ENCODE peak calls at places on chromosomes 3 and 15, in six cellular contexts. W is GM12878; P is CD4-positive, alpha-beta T cell; H is GM23248; N is tibial nerve; F is tibial artery. S is an unnamed sample.
A peak's percentile ranks its signal among the peaks of the same experiment; 100 is the strongest.

GRCh38 chr3:5006755-5007202 is 27.5 kb downstream of the BHLHE40 start:
- DNase-seq in N (no peak), H (no peak), P (no peak), W (peak; percentile 95), F (no peak), S (no peak)

GRCh38 chr3:42839616-42840015 is 30.4 kb downstream of the ACKR2 start:
- DNase-seq in F (no peak), N (peak; percentile 82), W (peak; percentile 45), P (peak; percentile 7), H (peak; percentile 84), S (peak; percentile 11)

GRCh38 chr3:23389089-23389488 is 186.0 kb downstream of the UBE2E2 start:
- DNase-seq in N (no peak), P (no peak), H (no peak), W (no peak), F (no peak), S (no peak)

GRCh38 chr3:11915621-11916417 is 69.1 kb upstream of the TAMM41 start:
- DNase-seq in P (no peak), F (no peak), N (no peak), H (no peak), W (no peak), S (no peak)

GRCh38 chr15:64921711-64922110 is 10.0 kb downstream of the ANKDD1A start:
- DNase-seq in F (no peak), P (no peak), H (no peak), N (no peak), W (no peak), S (no peak)

GRCh38 chr3:13501958-13502790 is 22.1 kb downstream of the HDAC11 start:
- DNase-seq in W (no peak), P (no peak), H (no peak), N (no peak), F (peak; percentile 54), S (no peak)

GRCh38 chr3:195548496-195548895 is 5.4 kb upstream of the PPP1R2 start:
- DNase-seq in P (no peak), H (no peak), W (no peak), N (no peak), F (no peak), S (no peak)

GRCh38 chr3:188956839-188957489 is 214.8 kb upstream of the TPRG1 start:
- DNase-seq in H (peak; percentile 82), F (no peak), W (no peak), N (peak; percentile 63), P (no peak), S (no peak)

GRCh38 chr15:70516408-70517193 is 246.8 kb downstream of the UACA start:
- DNase-seq in W (no peak), N (no peak), P (no peak), H (no peak), F (no peak), S (no peak)

GRCh38 chr3:28726840-28727239 is 378.2 kb upstream of the AZI2 start:
- DNase-seq in P (no peak), W (peak; percentile 8), N (peak; percentile 20), H (peak; percentile 68), F (peak; percentile 65), S (peak; percentile 49)

GRCh38 chr3:3180421-3180820 is 930 bp upstream of the CRBN start:
- DNase-seq in W (no peak), H (peak; percentile 16), F (no peak), P (no peak), N (no peak), S (no peak)

GRCh38 chr3:9397911-9398714 is 698 bp downstream of the SETD5 start:
- DNase-seq in W (no peak), F (peak; percentile 79), H (peak; percentile 69), N (peak; percentile 32), P (peak; percentile 14), S (peak; percentile 43)

DNA sequence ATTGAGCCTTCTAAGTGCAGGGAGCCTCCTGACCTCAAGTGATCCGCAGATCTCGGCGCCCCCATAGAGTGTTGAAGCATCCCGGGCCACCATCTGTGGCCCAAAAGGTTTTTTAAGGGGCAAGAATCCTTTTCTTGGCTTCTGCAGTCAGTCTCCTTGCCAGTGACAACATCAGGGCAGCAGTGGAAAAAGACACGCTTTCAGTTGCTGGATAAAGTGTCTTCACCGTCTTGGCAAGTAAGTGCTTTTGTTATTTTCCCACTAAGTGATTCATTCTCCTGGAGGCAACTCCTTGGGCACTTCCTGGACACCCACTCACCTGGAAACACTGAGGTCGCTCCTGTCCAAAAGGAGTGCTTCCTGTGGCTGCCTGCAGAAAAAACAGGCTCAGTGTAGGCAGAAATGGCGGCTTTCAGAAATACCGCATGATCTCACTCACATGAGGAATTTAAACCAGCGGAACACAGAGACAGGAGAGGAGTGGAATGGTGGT is 71.7 kb upstream of the ABHD2 start:
- DNase-seq in H (peak; percentile 76), W (no peak), F (peak; percentile 78), N (peak; percentile 34), P (no peak), S (peak; percentile 71)
- H3K27me3 ChIP-seq in H (no peaks in the 10 kb centered on the region), W (peaks cover 9% of the 10 kb centered on the region), F (no peaks in the 10 kb centered on the region), N (no peaks in the 10 kb centered on the region), P (no peaks in the 10 kb centered on the region), S (no peaks in the 10 kb centered on the region)

GRCh38 chr3:24521306-24522154 is 26.9 kb upstream of the THRB start:
- DNase-seq in F (peak; percentile 80), N (peak; percentile 16), P (no peak), W (no peak), H (peak; percentile 80), S (peak; percentile 37)

GRCh38 chr3:24523195-24523594 is 28.5 kb upstream of the THRB start:
- DNase-seq in N (no peak), H (no peak), W (no peak), F (no peak), P (no peak), S (no peak)

GRCh38 chr3:24520941-24521305 is 26.3 kb upstream of the THRB start:
- DNase-seq in F (no peak), W (no peak), N (no peak), P (no peak), H (no peak), S (no peak)

GRCh38 chr3:24523988-24524727 is 29.5 kb upstream of the THRB start:
- DNase-seq in N (no peak), P (no peak), H (peak; percentile 6), F (no peak), W (no peak), S (no peak)

DNA sequence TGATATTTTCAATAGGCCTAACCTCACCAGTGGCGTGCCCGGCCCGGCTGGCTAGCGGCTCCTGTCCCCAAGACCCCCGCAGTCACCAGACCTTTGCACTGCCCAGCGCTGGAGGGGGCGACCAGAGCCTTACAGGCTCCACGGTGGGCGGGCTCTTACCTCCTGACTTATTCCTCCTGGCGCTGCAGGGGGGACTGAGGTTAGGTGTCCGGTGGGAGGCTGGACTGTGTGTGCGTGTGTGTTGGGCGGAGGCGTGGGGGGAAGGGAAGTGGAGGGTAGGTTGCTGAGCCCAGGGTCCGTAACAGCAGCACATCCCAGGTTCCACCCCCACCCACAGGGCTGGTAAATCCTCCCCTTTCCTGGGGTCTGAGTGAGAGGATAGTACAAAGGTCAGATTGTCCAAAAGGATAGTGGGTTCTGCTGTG is 27.5 kb upstream of the THRB start:
- DNase-seq in W (no peak), H (no peak), P (no peak), F (no peak), N (no peak), S (no peak)
- H3K27me3 ChIP-seq in W (peaks cover 15% of the 10 kb centered on the region), H (peaks cover 5% of the 10 kb centered on the region), P (peaks cover 40% of the 10 kb centered on the region), F (no peaks in the 10 kb centered on the region), N (peaks cover 27% of the 10 kb centered on the region), S (no peaks in the 10 kb centered on the region)

DNA sequence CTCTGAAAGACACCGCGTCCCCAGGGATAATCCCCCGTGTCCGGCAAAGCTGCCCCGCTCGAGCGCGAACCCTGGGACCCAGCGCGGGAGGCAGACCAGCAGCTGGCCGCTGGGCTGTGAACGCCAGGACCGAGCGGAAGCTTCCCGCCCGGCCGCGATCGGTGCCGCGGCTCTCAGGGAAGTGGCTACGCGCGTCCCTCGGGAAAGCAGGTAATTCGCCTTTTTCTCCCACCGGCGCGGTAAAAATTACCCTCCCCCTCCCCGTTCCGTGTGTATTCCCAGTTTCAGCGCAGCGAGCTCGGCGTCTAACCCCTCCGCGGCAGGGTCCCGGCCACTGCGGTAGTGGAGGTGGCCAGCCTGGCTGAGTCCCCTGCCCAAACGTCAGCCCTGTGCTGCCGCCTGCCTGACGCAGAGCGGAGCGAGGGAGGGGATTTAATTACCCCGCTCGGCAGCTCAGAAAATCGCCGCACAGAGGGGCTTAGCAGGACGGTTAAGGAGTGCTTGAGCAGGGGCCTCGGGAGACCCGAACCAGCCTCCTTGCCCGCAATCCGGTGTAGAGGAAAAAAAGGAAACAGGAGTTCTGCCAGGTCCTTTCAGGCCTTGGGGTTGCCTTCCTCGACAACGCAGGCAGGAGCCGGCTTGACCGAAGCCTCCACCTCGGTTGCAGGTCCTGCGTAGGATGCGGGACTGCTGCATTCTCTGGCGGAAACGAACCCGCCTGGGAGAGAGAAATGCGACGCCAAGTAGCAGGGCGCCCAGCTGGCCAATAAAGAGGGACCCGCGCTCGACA is 2.9 kb downstream of the GATA2 start:
- DNase-seq in N (no peak), W (no peak), H (peak; percentile 73), P (no peak), F (peak; percentile 63), S (peak; percentile 37)
- H3K27me3 ChIP-seq in N (peaks cover 100% of the 10 kb centered on the region), W (peaks cover 43% of the 10 kb centered on the region), H (no peaks in the 10 kb centered on the region), P (peaks cover 98% of the 10 kb centered on the region), F (peaks cover 12% of the 10 kb centered on the region), S (peaks cover 79% of the 10 kb centered on the region)

GRCh38 chr3:126924458-126924857 is 58.5 kb upstream of the PLXNA1 start:
- DNase-seq in N (no peak), W (no peak), F (no peak), H (no peak), P (no peak), S (no peak)

GRCh38 chr3:126922466-126922865 is 60.4 kb upstream of the PLXNA1 start:
- DNase-seq in W (no peak), H (no peak), F (no peak), N (no peak), P (no peak), S (no peak)

GRCh38 chr3:126925411-126926171 is 57.3 kb upstream of the PLXNA1 start:
- DNase-seq in N (no peak), P (no peak), F (no peak), H (peak; percentile 43), W (no peak), S (no peak)

GRCh38 chr3:126923423-126923822 is 59.5 kb upstream of the PLXNA1 start:
- DNase-seq in H (no peak), N (no peak), P (no peak), F (no peak), W (no peak), S (no peak)

GRCh38 chr3:126923895-126924294 is 59.0 kb upstream of the PLXNA1 start:
- DNase-seq in H (no peak), P (no peak), F (peak; percentile 17), N (no peak), W (no peak), S (no peak)
- H3K27me3 ChIP-seq in H (no peaks in the 10 kb centered on the region), P (no peaks in the 10 kb centered on the region), F (no peaks in the 10 kb centered on the region), N (no peaks in the 10 kb centered on the region), W (no peaks in the 10 kb centered on the region), S (no peaks in the 10 kb centered on the region)